ENCODE peak calls at places on chromosomes 11 and 22, in seven cellular contexts. H is activated naive CD4-positive, alpha-beta T cell; S is neuronal stem cell; V is CMK; F is CD4-positive, alpha-beta T cell; X is GM10248; Z is H7. C is an unnamed sample.
A peak's percentile ranks its signal among the peaks of the same experiment; 100 is the strongest.

GRCh38 chr11:106159846-106160245 is 82.4 kb downstream of the AASDHPPT start:
- DNase-seq in H (no peak), S (no peak), V (no peak), F (no peak), X (no peak), Z (no peak), C (no peak)

GRCh38 chr11:14458377-14458776 is 41.2 kb downstream of the COPB1 start:
- DNase-seq in H (no peak), S (no peak), V (no peak), F (no peak), X (no peak), Z (no peak), C (no peak)

GRCh38 chr22:41021039-41021654 is 70.0 kb downstream of the RBX1 start:
- DNase-seq in H (no peak), S (no peak), V (no peak), F (no peak), X (no peak), Z (peak; percentile 70), C (no peak)

GRCh38 chr11:16945671-16946469 is 68.3 kb downstream of the PLEKHA7 start:
- DNase-seq in H (no peak), S (peak; percentile 35), V (no peak), F (no peak), X (peak; percentile 78), Z (peak; percentile 26), C (peak; percentile 18)

GRCh38 chr22:36977947-36978660 is 41.1 kb downstream of the TST start:
- DNase-seq in H (peak; percentile 71), S (peak; percentile 80), V (no peak), F (peak; percentile 88), X (peak; percentile 95), Z (peak; percentile 94), C (peak; percentile 88)

GRCh38 chr11:70281114-70281729 is 10.7 kb downstream of the PPFIA1 start:
- DNase-seq in H (no peak), S (no peak), V (no peak), F (no peak), X (no peak), Z (no peak), C (no peak)

GRCh38 chr11:112886707-112887370 is 74.4 kb upstream of the NCAM1 start:
- DNase-seq in H (no peak), S (no peak), V (no peak), F (no peak), X (no peak), Z (no peak), C (no peak)

GRCh38 chr11:130439160-130439519 is 9.3 kb upstream of the ADAMTS15 start:
- DNase-seq in H (no peak), S (no peak), V (peak; percentile 94), F (no peak), X (no peak), Z (no peak), C (no peak)

GRCh38 chr22:37330200-37331033 is 48.1 kb downstream of the CYTH4 start:
- DNase-seq in H (no peak), S (peak; percentile 88), V (no peak), F (no peak), X (peak; percentile 75), Z (peak; percentile 97), C (no peak)

GRCh38 chr11:130456276-130456675 is 7.8 kb downstream of the ADAMTS15 start:
- DNase-seq in H (no peak), S (no peak), V (no peak), F (no peak), X (no peak), Z (no peak), C (no peak)

GRCh38 chr22:50267591-50268390 is 2.4 kb downstream of the MAPK11 start:
- DNase-seq in H (no peak), S (no peak), V (no peak), F (peak; percentile 47), X (peak; percentile 78), Z (peak; percentile 86), C (peak; percentile 53)

GRCh38 chr11:73396985-73397384 is 20.8 kb downstream of the RELT start:
- DNase-seq in H (no peak), S (no peak), V (no peak), F (no peak), X (no peak), Z (peak; percentile 26), C (no peak)

GRCh38 chr11:73931951-73932350 is 18.9 kb upstream of the DNAJB13 start:
- DNase-seq in H (no peak), S (no peak), V (no peak), F (no peak), X (no peak), Z (no peak), C (no peak)

GRCh38 chr11:118275184-118275583 is 11.1 kb upstream of the MPZL2 start:
- DNase-seq in H (no peak), S (no peak), V (no peak), F (no peak), X (no peak), Z (no peak), C (no peak)

GRCh38 chr22:20154602-20155183 is 3.8 kb upstream of the CCDC188 start:
- DNase-seq in H (no peak), S (no peak), V (no peak), F (no peak), X (no peak), Z (peak; percentile 83), C (no peak)

GRCh38 chr11:106619320-106619990 is 398.8 kb downstream of the GUCY1A2 start:
- DNase-seq in H (no peak), S (no peak), V (no peak), F (no peak), X (no peak), Z (no peak), C (no peak)

GRCh38 chr22:49439373-49439772 is 388.3 kb downstream of the BRD1 start:
- DNase-seq in H (no peak), S (no peak), V (no peak), F (no peak), X (no peak), Z (peak; percentile 78), C (no peak)

GRCh38 chr22:38782402-38783094 is 11.4 kb downstream of the DNAL4 start:
- DNase-seq in H (no peak), S (no peak), V (peak; percentile 85), F (no peak), X (peak; percentile 19), Z (peak; percentile 84), C (no peak)

GRCh38 chr11:2538951-2539735 is 94.3 kb downstream of the KCNQ1 start:
- DNase-seq in H (no peak), S (no peak), V (no peak), F (no peak), X (no peak), Z (peak; percentile 52), C (no peak)

GRCh38 chr11:63914896-63915681 is 1.9 kb downstream of the RCOR2 start:
- DNase-seq in H (no peak), S (no peak), V (no peak), F (no peak), X (no peak), Z (peak; percentile 80), C (no peak)

GRCh38 chr22:41898645-41899044 is 16.2 kb downstream of the SHISA8 start:
- DNase-seq in H (no peak), S (no peak), V (no peak), F (no peak), X (no peak), Z (no peak), C (no peak)

GRCh38 chr11:65981101-65981740 is 19.7 kb downstream of the SART1 start:
- DNase-seq in H (no peak), S (no peak), V (no peak), F (no peak), X (no peak), Z (peak; percentile 31), C (peak; percentile 16)

GRCh38 chr11:80441821-80442220 is 1001.0 kb upstream of the TENM4 start:
- DNase-seq in H (no peak), S (no peak), V (no peak), F (no peak), X (no peak), Z (no peak), C (no peak)

GRCh38 chr11:119210035-119210434 is 3.9 kb downstream of the CBL start:
- DNase-seq in H (no peak), S (no peak), V (no peak), F (no peak), X (no peak), Z (no peak), C (no peak)